ENCODE peak calls at places on chromosomes 11 and 22, in four cellular contexts. One of them, this sample, is unnamed.

GRCh38 chr11:58927393-58928081 is 11.8 kb upstream of the GLYATL1 start:
- DNase-seq in gastrocnemius medialis: no peak
- DNase-seq in sigmoid colon: no peak
- DNase-seq in OCI-LY7: peak
- DNase-seq in this sample: no peak

GRCh38 chr22:27857441-27857840 is 55.9 kb upstream of the MN1 start:
- DNase-seq in gastrocnemius medialis: peak
- DNase-seq in sigmoid colon: no peak
- DNase-seq in OCI-LY7: no peak
- DNase-seq in this sample: no peak

GRCh38 chr11:19428206-19429001 is 187.7 kb upstream of the E2F8 start:
- DNase-seq in gastrocnemius medialis: no peak
- DNase-seq in sigmoid colon: no peak
- DNase-seq in OCI-LY7: no peak
- DNase-seq in this sample: no peak

GRCh38 chr11:59559886-59560285 is 48.5 kb downstream of the OR4D9 start:
- DNase-seq in gastrocnemius medialis: no peak
- DNase-seq in sigmoid colon: no peak
- DNase-seq in OCI-LY7: peak
- DNase-seq in this sample: no peak

GRCh38 chr11:32388871-32389770 is 46.2 kb downstream of the WT1 start:
- DNase-seq in gastrocnemius medialis: no peak
- DNase-seq in sigmoid colon: no peak
- DNase-seq in OCI-LY7: no peak
- DNase-seq in this sample: no peak

GRCh38 chr11:57491371-57492061 is 24.0 kb downstream of the SLC43A1 start:
- DNase-seq in gastrocnemius medialis: no peak
- DNase-seq in sigmoid colon: no peak
- DNase-seq in OCI-LY7: peak
- DNase-seq in this sample: no peak

GRCh38 chr22:26161746-26162145 is 7.5 kb upstream of the SEZ6L start:
- DNase-seq in gastrocnemius medialis: no peak
- DNase-seq in sigmoid colon: no peak
- DNase-seq in OCI-LY7: no peak
- DNase-seq in this sample: no peak

GRCh38 chr11:94650756-94651155 is 83.6 kb downstream of the PIWIL4 start:
- DNase-seq in gastrocnemius medialis: peak
- DNase-seq in sigmoid colon: peak
- DNase-seq in OCI-LY7: no peak
- DNase-seq in this sample: no peak

GRCh38 chr22:38863531-38864131 is 8.4 kb downstream of the CBX6 start:
- DNase-seq in gastrocnemius medialis: no peak
- DNase-seq in sigmoid colon: peak
- DNase-seq in OCI-LY7: no peak
- DNase-seq in this sample: no peak

GRCh38 chr11:122874991-122875390 is 7.6 kb upstream of the JHY start:
- DNase-seq in gastrocnemius medialis: no peak
- DNase-seq in sigmoid colon: no peak
- DNase-seq in OCI-LY7: no peak
- DNase-seq in this sample: no peak

GRCh38 chr22:32951807-32952153 is 106.4 kb downstream of the SYN3 start:
- DNase-seq in gastrocnemius medialis: no peak
- DNase-seq in sigmoid colon: no peak
- DNase-seq in OCI-LY7: no peak
- DNase-seq in this sample: no peak

GRCh38 chr11:21820176-21820575 is 372.7 kb upstream of the ANO5 start:
- DNase-seq in gastrocnemius medialis: no peak
- DNase-seq in sigmoid colon: no peak
- DNase-seq in OCI-LY7: no peak
- DNase-seq in this sample: no peak

GRCh38 chr11:129888451-129888850 is 6.9 kb downstream of the NFRKB start:
- DNase-seq in gastrocnemius medialis: no peak
- DNase-seq in sigmoid colon: no peak
- DNase-seq in OCI-LY7: no peak
- DNase-seq in this sample: no peak

GRCh38 chr22:23013612-23014011 is 56.7 kb upstream of the GNAZ start:
- DNase-seq in gastrocnemius medialis: no peak
- DNase-seq in sigmoid colon: no peak
- DNase-seq in OCI-LY7: no peak
- DNase-seq in this sample: no peak

GRCh38 chr11:8017894-8018741 is 31.0 kb downstream of the EIF3F start:
- DNase-seq in gastrocnemius medialis: no peak
- DNase-seq in sigmoid colon: no peak
- DNase-seq in OCI-LY7: no peak
- DNase-seq in this sample: no peak

GRCh38 chr11:75626692-75627536 is 41.9 kb downstream of the MAP6 start:
- DNase-seq in gastrocnemius medialis: no peak
- DNase-seq in sigmoid colon: no peak
- DNase-seq in OCI-LY7: no peak
- DNase-seq in this sample: no peak

GRCh38 chr22:35301370-35301874 is 1.7 kb downstream of the TOM1 start:
- DNase-seq in gastrocnemius medialis: peak
- DNase-seq in sigmoid colon: peak
- DNase-seq in OCI-LY7: no peak
- DNase-seq in this sample: peak

GRCh38 chr11:107704432-107704831 is 7.4 kb downstream of the SLN start:
- DNase-seq in gastrocnemius medialis: no peak
- DNase-seq in sigmoid colon: no peak
- DNase-seq in OCI-LY7: no peak
- DNase-seq in this sample: no peak

GRCh38 chr11:97938789-97939188 is 1082.0 kb upstream of the CNTN5 start:
- DNase-seq in gastrocnemius medialis: no peak
- DNase-seq in sigmoid colon: no peak
- DNase-seq in OCI-LY7: no peak
- DNase-seq in this sample: no peak

GRCh38 chr11:113602483-113602882 is 103.6 kb downstream of the TMPRSS5 start:
- DNase-seq in gastrocnemius medialis: no peak
- DNase-seq in sigmoid colon: no peak
- DNase-seq in OCI-LY7: no peak
- DNase-seq in this sample: no peak

GRCh38 chr22:30687358-30687757 is 7.3 kb upstream of the OSBP2 start:
- DNase-seq in gastrocnemius medialis: no peak
- DNase-seq in sigmoid colon: no peak
- DNase-seq in OCI-LY7: no peak
- DNase-seq in this sample: no peak

GRCh38 chr11:122440783-122441701 is 214.5 kb upstream of the UBASH3B start:
- DNase-seq in gastrocnemius medialis: peak
- DNase-seq in sigmoid colon: peak
- DNase-seq in OCI-LY7: no peak
- DNase-seq in this sample: no peak

GRCh38 chr22:23128269-23129108 is 13.3 kb downstream of the RSPH14 start:
- DNase-seq in gastrocnemius medialis: peak
- DNase-seq in sigmoid colon: peak
- DNase-seq in OCI-LY7: peak
- DNase-seq in this sample: peak

GRCh38 chr11:33479216-33479615 is 221.4 kb downstream of the C11orf91 start:
- DNase-seq in gastrocnemius medialis: no peak
- DNase-seq in sigmoid colon: no peak
- DNase-seq in OCI-LY7: no peak
- DNase-seq in this sample: no peak

GRCh38 chr11:8049084-8049483 is 31.9 kb upstream of the TUB start:
- DNase-seq in gastrocnemius medialis: no peak
- DNase-seq in sigmoid colon: no peak
- DNase-seq in OCI-LY7: no peak
- DNase-seq in this sample: no peak

GRCh38 chr11:35272391-35272821 is 133.4 kb downstream of the CD44 start:
- DNase-seq in gastrocnemius medialis: no peak
- DNase-seq in sigmoid colon: no peak
- DNase-seq in OCI-LY7: no peak
- DNase-seq in this sample: no peak

GRCh38 chr11:70951139-70951804 is 301.1 kb downstream of the SHANK2 start:
- DNase-seq in gastrocnemius medialis: no peak
- DNase-seq in sigmoid colon: no peak
- DNase-seq in OCI-LY7: peak
- DNase-seq in this sample: no peak

GRCh38 chr11:62832346-62833234 is at the start of gene TEX54:
- DNase-seq in gastrocnemius medialis: peak
- DNase-seq in sigmoid colon: peak
- DNase-seq in OCI-LY7: no peak
- DNase-seq in this sample: no peak

GRCh38 chr11:29318134-29318845 is 698.5 kb downstream of the KCNA4 start:
- DNase-seq in gastrocnemius medialis: no peak
- DNase-seq in sigmoid colon: no peak
- DNase-seq in OCI-LY7: no peak
- DNase-seq in this sample: peak

GRCh38 chr22:24512043-24512442 is 16.9 kb downstream of the UPB1 start:
- DNase-seq in gastrocnemius medialis: no peak
- DNase-seq in sigmoid colon: no peak
- DNase-seq in OCI-LY7: no peak
- DNase-seq in this sample: no peak

GRCh38 chr11:65574963-65575567 is 788 bp upstream of the EHBP1L1 start:
- DNase-seq in gastrocnemius medialis: peak
- DNase-seq in sigmoid colon: peak
- DNase-seq in OCI-LY7: peak
- DNase-seq in this sample: no peak

GRCh38 chr11:126438272-126438671 is 82.8 kb downstream of the ST3GAL4 start:
- DNase-seq in gastrocnemius medialis: no peak
- DNase-seq in sigmoid colon: no peak
- DNase-seq in OCI-LY7: no peak
- DNase-seq in this sample: no peak

GRCh38 chr11:2214527-2215229 is 43.1 kb upstream of the TH start:
- DNase-seq in gastrocnemius medialis: no peak
- DNase-seq in sigmoid colon: peak
- DNase-seq in OCI-LY7: no peak
- DNase-seq in this sample: no peak

GRCh38 chr11:1778141-1778911 is 14.6 kb upstream of the CTSD start:
- DNase-seq in gastrocnemius medialis: no peak
- DNase-seq in sigmoid colon: peak
- DNase-seq in OCI-LY7: no peak
- DNase-seq in this sample: no peak

GRCh38 chr22:17706451-17706900 is 67.8 kb downstream of the BID start:
- DNase-seq in gastrocnemius medialis: peak
- DNase-seq in sigmoid colon: peak
- DNase-seq in OCI-LY7: peak
- DNase-seq in this sample: peak

GRCh38 chr11:64358907-64359711 is at the start of gene RPS6KA4:
- DNase-seq in gastrocnemius medialis: peak
- DNase-seq in sigmoid colon: no peak
- DNase-seq in OCI-LY7: peak
- DNase-seq in this sample: no peak

GRCh38 chr11:1335811-1336761 is 26.7 kb upstream of the TOLLIP start:
- DNase-seq in gastrocnemius medialis: peak
- DNase-seq in sigmoid colon: peak
- DNase-seq in OCI-LY7: peak
- DNase-seq in this sample: no peak

GRCh38 chr11:130576146-130576545 is 127.7 kb downstream of the ADAMTS15 start:
- DNase-seq in gastrocnemius medialis: no peak
- DNase-seq in sigmoid colon: no peak
- DNase-seq in OCI-LY7: no peak
- DNase-seq in this sample: no peak

GRCh38 chr11:71240061-71240690 is 12.2 kb downstream of the SHANK2 start:
- DNase-seq in gastrocnemius medialis: no peak
- DNase-seq in sigmoid colon: peak
- DNase-seq in OCI-LY7: no peak
- DNase-seq in this sample: no peak

GRCh38 chr22:40325315-40325714 is 21.0 kb upstream of the ADSL start:
- DNase-seq in gastrocnemius medialis: no peak
- DNase-seq in sigmoid colon: no peak
- DNase-seq in OCI-LY7: no peak
- DNase-seq in this sample: no peak

GRCh38 chr22:40323681-40324083 is 22.6 kb upstream of the ADSL start:
- DNase-seq in gastrocnemius medialis: no peak
- DNase-seq in sigmoid colon: no peak
- DNase-seq in OCI-LY7: no peak
- DNase-seq in this sample: no peak

GRCh38 chr22:40322818-40323447 is 23.4 kb upstream of the ADSL start:
- DNase-seq in gastrocnemius medialis: no peak
- DNase-seq in sigmoid colon: no peak
- DNase-seq in OCI-LY7: no peak
- DNase-seq in this sample: no peak

GRCh38 chr22:40326905-40327735 is 19.2 kb upstream of the ADSL start:
- DNase-seq in gastrocnemius medialis: no peak
- DNase-seq in sigmoid colon: no peak
- DNase-seq in OCI-LY7: no peak
- DNase-seq in this sample: peak

GRCh38 chr22:40324468-40325305 is 21.6 kb upstream of the ADSL start:
- DNase-seq in gastrocnemius medialis: no peak
- DNase-seq in sigmoid colon: no peak
- DNase-seq in OCI-LY7: no peak
- DNase-seq in this sample: no peak
- H3K4me3 ChIP-seq in gastrocnemius medialis: no peak
- H3K4me3 ChIP-seq in sigmoid colon: no peak
- H3K4me3 ChIP-seq in OCI-LY7: no peak
- H3K4me3 ChIP-seq in this sample: no peak

GRCh38 chr22:36936362-36937116 is 23.1 kb downstream of the CSF2RB start:
- DNase-seq in gastrocnemius medialis: no peak
- DNase-seq in sigmoid colon: no peak
- DNase-seq in OCI-LY7: no peak
- DNase-seq in this sample: no peak

GRCh38 chr22:36933629-36934028 is 20.2 kb downstream of the CSF2RB start:
- DNase-seq in gastrocnemius medialis: no peak
- DNase-seq in sigmoid colon: no peak
- DNase-seq in OCI-LY7: no peak
- DNase-seq in this sample: no peak

GRCh38 chr22:36935694-36936093 is 22.3 kb downstream of the CSF2RB start:
- DNase-seq in gastrocnemius medialis: no peak
- DNase-seq in sigmoid colon: no peak
- DNase-seq in OCI-LY7: no peak
- DNase-seq in this sample: no peak

GRCh38 chr22:36934940-36935610 is 21.6 kb downstream of the CSF2RB start:
- DNase-seq in gastrocnemius medialis: no peak
- DNase-seq in sigmoid colon: no peak
- DNase-seq in OCI-LY7: no peak
- DNase-seq in this sample: no peak

GRCh38 chr22:36934153-36934939 is 20.9 kb downstream of the CSF2RB start:
- DNase-seq in gastrocnemius medialis: no peak
- DNase-seq in sigmoid colon: no peak
- DNase-seq in OCI-LY7: no peak
- DNase-seq in this sample: no peak
- TF ChIP-seq CTCF in gastrocnemius medialis: no peak
- TF ChIP-seq CTCF in sigmoid colon: no peak
- TF ChIP-seq CTCF in OCI-LY7: no peak
- TF ChIP-seq CTCF in this sample: no peak

GRCh38 chr11:30586251-30587144 is at the start of gene MPPED2:
- DNase-seq in gastrocnemius medialis: peak
- DNase-seq in sigmoid colon: peak
- DNase-seq in OCI-LY7: no peak
- DNase-seq in this sample: no peak
- H3K4me3 ChIP-seq in gastrocnemius medialis: peak
- H3K4me3 ChIP-seq in sigmoid colon: peak
- H3K4me3 ChIP-seq in OCI-LY7: no peak
- H3K4me3 ChIP-seq in this sample: peak

GRCh38 chr11:47270331-47271271 is 668 bp downstream of the MADD start:
- DNase-seq in gastrocnemius medialis: peak
- DNase-seq in sigmoid colon: peak
- DNase-seq in OCI-LY7: peak
- DNase-seq in this sample: no peak
- TF ChIP-seq CTCF in gastrocnemius medialis: no peak
- TF ChIP-seq CTCF in sigmoid colon: no peak
- TF ChIP-seq CTCF in OCI-LY7: peak
- TF ChIP-seq CTCF in this sample: peak